ENCODE peak calls at places on chromosomes 2 and 18, in six cellular contexts. V is endodermal cell, L is IMR-90, N is Karpas-422, F is mesendoderm, R is H9. G is an unnamed sample.

GRCh38 chr2:121501070-121501469 is 29.6 kb upstream of the RNU4ATAC start:
- DNase-seq in R (no peak), V (no peak), L (peak; percentile 85), F (no peak), N (no peak), G (peak; percentile 40)

GRCh38 chr2:42868096-42868495 is 75.7 kb upstream of the HAAO start:
- DNase-seq in V (no peak), R (no peak), F (no peak), L (no peak), N (no peak), G (no peak)

GRCh38 chr2:129877795-129878775 is 101.4 kb upstream of the RAB6C start:
- DNase-seq in L (peak; percentile 51), R (peak; percentile 43), V (peak; percentile 44), F (peak; percentile 57), N (peak; percentile 57), G (no peak)

GRCh38 chr2:129888896-129889295 is 90.6 kb upstream of the RAB6C start:
- DNase-seq in N (no peak), F (peak; percentile 86), V (peak; percentile 45), R (no peak), L (peak; percentile 16), G (no peak)

GRCh38 chr2:41610501-41611242 is 437.1 kb upstream of the PKDCC start:
- DNase-seq in V (no peak), F (no peak), L (peak; percentile 36), R (no peak), N (no peak), G (no peak)

GRCh38 chr18:23872701-23873550 is 141.6 kb upstream of the TTC39C start:
- DNase-seq in N (no peak), F (no peak), R (peak; percentile 52), V (peak; percentile 60), L (no peak), G (peak; percentile 97)

GRCh38 chr2:192203876-192204275 is 9.1 kb upstream of the TMEFF2 start:
- DNase-seq in L (peak; percentile 68), V (no peak), F (no peak), R (no peak), N (no peak), G (no peak)

GRCh38 chr2:221104391-221104811 is 467.7 kb downstream of the EPHA4 start:
- DNase-seq in F (peak; percentile 33), V (peak; percentile 77), N (no peak), L (peak; percentile 64), R (peak; percentile 68), G (no peak)

GRCh38 chr2:23486676-23487075 is 101.7 kb downstream of the KLHL29 start:
- DNase-seq in L (peak; percentile 70), V (no peak), N (no peak), F (no peak), R (no peak), G (no peak)

GRCh38 chr2:64908406-64908805 is 80.8 kb upstream of the SLC1A4 start:
- DNase-seq in F (no peak), L (no peak), N (no peak), V (no peak), R (no peak), G (no peak)

GRCh38 chr2:219362524-219363164 is 25.1 kb downstream of the DNPEP start:
- DNase-seq in V (no peak), N (no peak), L (peak; percentile 99), F (peak; percentile 47), R (no peak), G (peak; percentile 92)

GRCh38 chr2:200662727-200663126 is 76.9 kb downstream of the AOX1 start:
- DNase-seq in L (peak; percentile 78), N (no peak), R (no peak), V (no peak), F (peak; percentile 77), G (peak; percentile 95)

GRCh38 chr2:217370391-217370790 is 510.5 kb upstream of the TNP1 start:
- DNase-seq in V (no peak), L (peak; percentile 77), F (peak; percentile 57), R (no peak), N (no peak), G (peak; percentile 96)

GRCh38 chr2:43176449-43176848 is 50.0 kb downstream of the ZFP36L2 start:
- DNase-seq in R (no peak), L (no peak), V (no peak), N (no peak), F (no peak), G (no peak)

GRCh38 chr2:27703638-27704341 is 40.1 kb downstream of the SLC4A1AP start:
- DNase-seq in L (peak; percentile 96), R (peak; percentile 87), N (peak; percentile 90), F (peak; percentile 90), V (peak; percentile 95), G (peak; percentile 94)

GRCh38 chr2:27701676-27702075 is 38.0 kb downstream of the SLC4A1AP start:
- DNase-seq in V (no peak), R (no peak), F (no peak), L (no peak), N (no peak), G (no peak)

GRCh38 chr2:234747032-234747431 is 204.8 kb upstream of the SH3BP4 start:
- DNase-seq in V (no peak), F (no peak), R (no peak), N (no peak), L (peak; percentile 70), G (no peak)

GRCh38 chr18:61738488-61738887 is 154.3 kb downstream of the RNF152 start:
- DNase-seq in R (no peak), V (no peak), L (peak; percentile 40), F (no peak), N (no peak), G (peak; percentile 9)

GRCh38 chr2:171813729-171814128 is 80.3 kb downstream of the SLC25A12 start:
- DNase-seq in N (no peak), F (no peak), R (no peak), V (no peak), L (no peak), G (no peak)

DNA sequence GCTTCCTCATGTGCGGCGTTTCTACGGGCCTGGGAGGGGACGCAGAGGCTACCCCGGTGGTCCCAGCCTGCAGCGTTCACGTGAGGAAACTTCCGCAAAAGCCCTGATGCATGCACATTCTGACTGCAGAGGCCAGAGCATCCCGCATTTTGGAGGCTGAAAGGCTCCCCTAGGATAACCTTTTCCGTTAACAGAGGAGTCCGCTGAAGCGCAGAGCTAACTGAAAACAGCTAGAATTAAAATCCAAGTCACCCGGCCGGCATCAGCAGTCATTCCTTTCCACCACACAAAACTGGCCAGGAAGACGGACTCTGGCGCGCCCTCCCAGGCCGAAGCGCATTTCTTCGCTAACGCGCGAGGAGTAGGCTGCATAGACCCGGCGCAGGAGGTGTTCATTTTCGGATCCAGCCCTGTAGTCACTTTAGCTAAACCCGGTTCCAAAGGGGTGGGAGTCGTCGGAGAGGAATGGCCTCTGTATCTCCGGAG is 747 bp upstream of the TUBB6 start:
- DNase-seq in F (peak; percentile 71), L (peak; percentile 76), R (no peak), N (no peak), V (peak; percentile 78), G (no peak)
- H3K9ac ChIP-seq in F (peak overlapping the region; percentile 71), L (peak overlapping the region; percentile 77), R (no peak overlapping the region), N (no peak overlapping the region), V (peak overlapping the region; percentile 27), G (no peak overlapping the region)

DNA sequence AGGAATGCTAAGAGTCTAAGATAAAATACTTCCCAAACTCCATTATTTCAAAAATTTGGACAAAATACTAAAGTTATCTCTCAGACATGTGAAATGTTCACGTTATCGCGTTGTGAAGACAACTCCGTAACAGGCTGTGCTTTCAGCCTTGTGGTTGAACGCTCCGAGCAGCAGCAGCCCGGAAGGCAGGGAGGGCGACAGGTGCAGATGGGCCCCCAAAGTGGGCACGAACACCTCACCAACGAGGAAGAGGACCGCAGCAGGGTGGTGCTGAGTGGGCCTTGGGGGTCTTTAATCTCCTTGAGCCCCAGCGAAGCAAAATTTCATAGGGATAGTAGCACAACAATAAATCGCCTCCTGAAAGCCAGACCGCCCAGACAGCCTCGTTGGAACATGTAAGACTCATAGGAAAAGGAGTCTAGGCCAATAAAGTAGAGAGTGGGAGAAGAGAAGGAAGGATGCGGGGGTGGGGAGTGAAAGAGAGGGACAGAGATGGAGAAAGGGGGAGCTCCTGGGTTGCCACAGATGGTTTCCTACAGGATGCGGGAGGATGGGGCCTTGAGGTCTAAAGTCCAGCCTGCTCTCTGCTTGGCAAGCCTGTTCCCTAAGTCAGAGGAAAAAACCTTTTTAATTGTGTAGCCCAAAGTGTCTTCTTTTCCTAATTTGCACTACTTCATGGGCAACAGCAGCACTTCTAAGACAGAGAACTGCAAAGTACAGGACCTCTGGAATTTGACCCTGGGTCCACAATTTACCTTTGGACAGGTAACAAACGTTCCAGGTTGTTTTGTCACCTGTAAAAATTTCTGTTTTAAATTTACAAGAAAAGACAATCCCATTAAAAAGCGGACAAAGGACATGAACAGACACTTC is 1.3 kb upstream of the FAM110C start:
- DNase-seq in N (no peak), L (no peak), V (no peak), F (peak; percentile 7), R (no peak), G (no peak)
- H3K9ac ChIP-seq in N (no peak overlapping the region), L (no peak overlapping the region), V (no peak overlapping the region), F (no peak overlapping the region), R (peak overlapping the region; percentile 6), G (peak overlapping the region; percentile 59)

GRCh38 chr2:1818404-1818803 is 74.1 kb upstream of the PXDN start:
- DNase-seq in V (no peak), R (no peak), F (no peak), N (no peak), L (peak; percentile 63), G (peak; percentile 72)

GRCh38 chr2:1817256-1818127 is 73.2 kb upstream of the PXDN start:
- DNase-seq in R (peak; percentile 86), N (peak; percentile 67), L (peak; percentile 98), F (peak; percentile 85), V (peak; percentile 94), G (peak; percentile 89)

GRCh38 chr2:1814616-1815015 is 70.3 kb upstream of the PXDN start:
- DNase-seq in R (no peak), V (no peak), L (no peak), N (no peak), F (no peak), G (no peak)

GRCh38 chr2:1815053-1815452 is 70.7 kb upstream of the PXDN start:
- DNase-seq in V (no peak), F (no peak), L (no peak), N (no peak), R (no peak), G (no peak)

GRCh38 chr2:1816414-1816911 is 72.1 kb upstream of the PXDN start:
- DNase-seq in L (peak; percentile 56), N (no peak), F (no peak), R (no peak), V (no peak), G (no peak)
- H3K9ac ChIP-seq in L (peak overlapping the region; percentile 39), N (no peak overlapping the region), F (no peak overlapping the region), R (no peak overlapping the region), V (no peak overlapping the region), G (peak overlapping the region; percentile 47)

DNA sequence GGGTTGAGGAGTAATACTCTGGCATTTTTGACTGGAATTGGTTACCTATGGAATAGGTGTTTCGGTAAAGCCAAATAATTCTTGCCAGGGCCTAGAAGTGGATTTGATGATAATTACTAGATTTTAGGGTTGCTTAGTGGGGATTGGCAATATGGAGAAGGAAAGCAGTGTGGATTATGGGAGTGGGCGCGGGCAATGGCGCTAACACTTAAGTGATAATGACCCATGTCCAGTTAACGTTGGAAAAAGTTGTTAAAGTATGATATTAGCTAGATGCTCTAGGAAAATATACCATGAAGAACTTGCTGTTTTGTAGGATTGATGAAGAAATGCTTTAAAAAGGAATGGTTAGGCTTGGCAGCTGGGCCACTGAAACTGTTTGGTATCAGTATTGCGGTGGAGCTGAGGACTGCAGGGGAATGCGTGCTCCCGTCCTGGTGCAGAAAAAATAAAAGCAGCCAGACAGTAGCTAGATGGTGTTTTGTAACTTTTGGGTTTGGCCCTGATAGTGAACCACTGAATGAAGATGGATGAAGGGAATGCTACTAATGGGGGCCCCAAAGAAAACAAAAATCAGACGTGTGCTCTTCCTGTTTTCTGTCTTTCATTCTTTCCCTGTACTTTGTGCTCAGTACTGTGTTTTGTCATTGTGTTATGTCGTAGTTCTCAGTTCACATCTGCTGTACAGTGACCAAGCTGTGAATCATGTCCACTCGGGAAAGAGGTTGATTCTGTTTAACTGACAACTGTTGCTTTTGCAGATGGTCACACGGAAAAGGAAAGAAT is 937 bp downstream of the INSIG2 start:
- DNase-seq in L (peak; percentile 58), V (peak; percentile 54), F (peak; percentile 27), R (no peak), N (no peak), G (peak; percentile 48)
- H3K9ac ChIP-seq in L (peak overlapping the region; percentile 44), V (peak overlapping the region; percentile 42), F (peak overlapping the region; percentile 89), R (peak overlapping the region; percentile 82), N (peak overlapping the region; percentile 89), G (peak overlapping the region; percentile 82)